ENCODE peak calls at places on chromosomes 1 and 21, in six cellular contexts. J is fibroblast of lung, W is K562, Q is GM23248, F is cardiac muscle cell, L is Panc1. K is an unnamed sample.

GRCh38 chr1:83897516-83897915 is 101.4 kb downstream of the TTLL7 start:
- DNase-seq in J (no peak), W (no peak), Q (no peak), F (no peak), L (no peak), K (no peak)

GRCh38 chr21:30962013-30962412 is 76.3 kb downstream of the KRTAP19-8 start:
- DNase-seq in J (no peak), W (no peak), Q (no peak), F (no peak), L (no peak), K (no peak)

GRCh38 chr1:94271373-94271772 is 34.0 kb upstream of the ARHGAP29 start:
- DNase-seq in J (no peak), W (no peak), Q (peak; percentile 43), F (no peak), L (no peak), K (no peak)

GRCh38 chr1:9313576-9313975 is 20.9 kb downstream of the SPSB1 start:
- DNase-seq in J (no peak), W (no peak), Q (no peak), F (no peak), L (no peak), K (no peak)

GRCh38 chr1:59266180-59266926 is 30.5 kb upstream of the FGGY start:
- DNase-seq in J (no peak), W (no peak), Q (no peak), F (peak; percentile 21), L (no peak), K (no peak)

GRCh38 chr1:47708658-47709301 is 270.9 kb downstream of the FOXD2 start:
- DNase-seq in J (no peak), W (no peak), Q (peak; percentile 35), F (peak; percentile 55), L (no peak), K (peak; percentile 23)

GRCh38 chr1:224831501-224831900 is 98.0 kb upstream of the DNAH14 start:
- DNase-seq in J (peak; percentile 6), W (no peak), Q (peak; percentile 55), F (no peak), L (no peak), K (no peak)

GRCh38 chr21:39155578-39155977 is 27.7 kb downstream of the PSMG1 start:
- DNase-seq in J (no peak), W (no peak), Q (no peak), F (no peak), L (no peak), K (no peak)

GRCh38 chr1:1001057-1001630 is 1.2 kb upstream of the HES4 start:
- DNase-seq in J (no peak), W (peak; percentile 58), Q (no peak), F (no peak), L (no peak), K (peak; percentile 53)

GRCh38 chr1:1947493-1947892 is 28.4 kb upstream of the TMEM52 start:
- DNase-seq in J (no peak), W (no peak), Q (no peak), F (no peak), L (no peak), K (no peak)

GRCh38 chr1:212225871-212226302 is 59.3 kb upstream of the PPP2R5A start:
- DNase-seq in J (no peak), W (no peak), Q (no peak), F (no peak), L (no peak), K (no peak)

GRCh38 chr1:12692967-12693782 is 22.7 kb upstream of the AADACL3 start:
- DNase-seq in J (peak; percentile 20), W (no peak), Q (peak; percentile 19), F (peak; percentile 80), L (no peak), K (no peak)

GRCh38 chr1:55490556-55490955 is 275.4 kb upstream of the USP24 start:
- DNase-seq in J (peak; percentile 53), W (no peak), Q (peak; percentile 37), F (peak; percentile 27), L (no peak), K (no peak)

GRCh38 chr1:1617516-1617915 is 2.2 kb downstream of the MIB2 start:
- DNase-seq in J (no peak), W (no peak), Q (no peak), F (no peak), L (no peak), K (no peak)

GRCh38 chr1:52127181-52128175 is 14.4 kb upstream of the ZFYVE9 start:
- DNase-seq in J (peak; percentile 83), W (peak; percentile 47), Q (peak; percentile 71), F (peak; percentile 85), L (peak; percentile 52), K (peak; percentile 79)

GRCh38 chr1:72341661-72342060 is 59.3 kb upstream of the NEGR1 start:
- DNase-seq in J (no peak), W (no peak), Q (peak; percentile 13), F (no peak), L (no peak), K (no peak)

GRCh38 chr1:95058974-95059373 is 13.8 kb downstream of the ALG14 start:
- DNase-seq in J (no peak), W (no peak), Q (no peak), F (no peak), L (no peak), K (no peak)

GRCh38 chr1:159851386-159851785 is 11.1 kb downstream of the VSIG8 start:
- DNase-seq in J (no peak), W (no peak), Q (no peak), F (no peak), L (no peak), K (no peak)

GRCh38 chr1:247385283-247385682 is 30.7 kb upstream of the NLRP3 start:
- DNase-seq in J (no peak), W (no peak), Q (peak; percentile 56), F (no peak), L (no peak), K (peak; percentile 4)

GRCh38 chr1:24998554-24999245 is 68.6 kb upstream of the RUNX3 start:
- DNase-seq in J (no peak), W (no peak), Q (no peak), F (no peak), L (no peak), K (no peak)

GRCh38 chr1:228429007-228429406 is 12.3 kb upstream of the TRIM17 start:
- DNase-seq in J (no peak), W (no peak), Q (no peak), F (no peak), L (no peak), K (no peak)

GRCh38 chr1:10901091-10901893 is 104.8 kb upstream of the CASZ1 start:
- DNase-seq in J (no peak), W (no peak), Q (peak; percentile 70), F (no peak), L (no peak), K (no peak)

GRCh38 chr1:18176619-18177018 is 69.0 kb downstream of the IGSF21 start:
- DNase-seq in J (no peak), W (no peak), Q (no peak), F (no peak), L (no peak), K (no peak)

GRCh38 chr1:2392071-2392442 is 416 bp downstream of the RER1 start:
- DNase-seq in J (no peak), W (peak; percentile 55), Q (peak; percentile 47), F (no peak), L (no peak), K (no peak)

GRCh38 chr1:11550664-11551283 is 71.8 kb downstream of the DISP3 start:
- DNase-seq in J (peak; percentile 77), W (peak; percentile 87), Q (peak; percentile 83), F (peak; percentile 89), L (no peak), K (peak; percentile 91)

GRCh38 chr1:21659924-21660326 is 9.2 kb downstream of the RAP1GAP start:
- DNase-seq in J (no peak), W (no peak), Q (no peak), F (no peak), L (no peak), K (no peak)
- H3K4me3 ChIP-seq in J (no peak overlapping the region), W (no peak overlapping the region), Q (no peak overlapping the region), F (no peak overlapping the region), L (no peak overlapping the region), K (no peak overlapping the region)

GRCh38 chr1:30905403-30905802 is 3.2 kb downstream of the SDC3 start:
- DNase-seq in J (no peak), W (no peak), Q (no peak), F (no peak), L (no peak), K (no peak)
- H3K4me1 ChIP-seq in J (peaks cover 24% of the 10 kb centered on the region), W (peaks cover 68% of the 10 kb centered on the region), Q (no peaks in the 10 kb centered on the region), F (peaks cover 11% of the 10 kb centered on the region), L (peaks cover 27% of the 10 kb centered on the region), K (peaks cover 3% of the 10 kb centered on the region)

GRCh38 chr21:17348849-17349248 is 164.0 kb upstream of the CXADR start:
- DNase-seq in J (no peak), W (no peak), Q (no peak), F (no peak), L (no peak), K (no peak)

GRCh38 chr21:17352937-17353655 is 159.7 kb upstream of the CXADR start:
- DNase-seq in J (no peak), W (no peak), Q (no peak), F (no peak), L (no peak), K (no peak)

GRCh38 chr21:17343055-17343454 is 169.8 kb upstream of the CXADR start:
- DNase-seq in J (peak; percentile 26), W (peak; percentile 8), Q (peak; percentile 32), F (peak; percentile 4), L (no peak), K (no peak)

GRCh38 chr21:17351766-17352165 is 161.1 kb upstream of the CXADR start:
- DNase-seq in J (no peak), W (no peak), Q (no peak), F (no peak), L (no peak), K (no peak)

DNA sequence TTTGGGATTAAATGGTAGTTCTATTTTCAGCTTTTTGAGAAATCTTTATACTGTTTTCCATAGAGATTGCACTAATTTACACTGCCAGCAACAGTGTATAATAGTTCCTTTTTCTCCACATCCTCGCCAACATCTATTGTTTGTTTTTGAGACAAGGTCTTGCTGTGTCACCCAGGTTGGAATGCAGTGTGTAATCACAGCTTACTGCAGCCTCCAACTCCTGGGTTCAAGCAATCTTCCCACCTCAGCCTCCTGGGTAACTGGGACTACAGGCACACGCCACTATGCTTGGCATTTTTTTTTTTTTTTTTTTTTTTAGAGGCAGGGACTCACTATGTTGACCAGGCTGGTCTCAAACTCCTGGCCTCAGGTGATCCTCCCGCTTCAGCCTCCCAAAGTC is 164.5 kb upstream of the CXADR start:
- DNase-seq in J (no peak), W (no peak), Q (no peak), F (no peak), L (no peak), K (no peak)
- H3K36me3 ChIP-seq in J (no peaks in the 10 kb centered on the region), W (no peaks in the 10 kb centered on the region), Q (no peaks in the 10 kb centered on the region), F (no peaks in the 10 kb centered on the region), L (no peaks in the 10 kb centered on the region), K (no peaks in the 10 kb centered on the region)

GRCh38 chr1:219659682-219660081 is 46.8 kb upstream of the ZC3H11B start:
- DNase-seq in J (peak; percentile 70), W (no peak), Q (peak; percentile 37), F (peak; percentile 44), L (no peak), K (no peak)

GRCh38 chr1:219661464-219662092 is 48.7 kb upstream of the ZC3H11B start:
- DNase-seq in J (no peak), W (no peak), Q (no peak), F (no peak), L (no peak), K (peak; percentile 13)

GRCh38 chr1:219659005-219659632 is 46.2 kb upstream of the ZC3H11B start:
- DNase-seq in J (no peak), W (no peak), Q (peak; percentile 39), F (peak; percentile 61), L (no peak), K (no peak)

GRCh38 chr1:219664310-219665029 is 51.6 kb upstream of the ZC3H11B start:
- DNase-seq in J (no peak), W (peak; percentile 16), Q (no peak), F (no peak), L (no peak), K (no peak)

GRCh38 chr1:219660666-219661463 is 48.0 kb upstream of the ZC3H11B start:
- DNase-seq in J (peak; percentile 93), W (peak; percentile 76), Q (peak; percentile 75), F (peak; percentile 96), L (peak; percentile 71), K (peak; percentile 95)
- H3K4me3 ChIP-seq in J (no peak overlapping the region), W (no peak overlapping the region), Q (peak overlapping the region; percentile 22), F (no peak overlapping the region), L (no peak overlapping the region), K (no peak overlapping the region)